ENCODE peak calls at places on chromosomes 6 and 20, in six cellular contexts. F, S, A, L, K and Y are unnamed samples.

GRCh38 chr6:51989789-51990188 is 97.6 kb downstream of the PKHD1 start:
- DNase-seq in L (no peak), S (no peak), K (no peak), F (no peak), A (no peak), Y (no peak)

GRCh38 chr6:6593876-6594275 is 5.4 kb downstream of the LY86 start:
- DNase-seq in A (no peak), S (no peak), F (no peak), L (no peak), K (no peak), Y (no peak)

GRCh38 chr20:47295921-47296426 is 60.5 kb downstream of the ZMYND8 start:
- DNase-seq in F (no peak), L (no peak), A (peak), S (no peak), K (no peak), Y (no peak)

GRCh38 chr20:63461364-63461763 is 11.1 kb downstream of the KCNQ2 start:
- DNase-seq in A (no peak), S (no peak), L (no peak), K (no peak), F (no peak), Y (no peak)

GRCh38 chr20:46983466-46983865 is 88.8 kb downstream of the EYA2 start:
- DNase-seq in L (no peak), F (no peak), A (no peak), S (no peak), K (no peak), Y (no peak)

GRCh38 chr6:1068068-1068467 is 243.8 kb upstream of the FOXQ1 start:
- DNase-seq in L (no peak), K (no peak), A (no peak), S (no peak), F (peak), Y (no peak)

GRCh38 chr6:133632206-133632605 is 256.7 kb upstream of the TCF21 start:
- DNase-seq in A (no peak), S (no peak), L (no peak), K (no peak), F (peak), Y (no peak)

GRCh38 chr6:110033101-110033500 is 55.0 kb downstream of the GPR6 start:
- DNase-seq in L (no peak), K (no peak), S (no peak), A (no peak), F (no peak), Y (no peak)

GRCh38 chr20:58554541-58554940 is 39.3 kb upstream of the APCDD1L start:
- DNase-seq in K (no peak), L (no peak), A (no peak), S (peak), F (no peak), Y (no peak)

GRCh38 chr20:23670361-23670760 is 18.5 kb downstream of the CST4 start:
- DNase-seq in F (no peak), S (no peak), L (no peak), A (no peak), K (no peak), Y (no peak)

GRCh38 chr6:26411751-26412150 is 9.7 kb downstream of the BTN3A1 start:
- DNase-seq in K (no peak), S (no peak), A (no peak), F (peak), L (no peak), Y (no peak)

GRCh38 chr6:131652472-131652871 is 15.4 kb downstream of the ENPP3 start:
- DNase-seq in F (peak), K (no peak), A (no peak), L (peak), S (no peak), Y (no peak)

GRCh38 chr6:3324262-3324942 is 65.7 kb downstream of the PSMG4 start:
- DNase-seq in K (no peak), S (no peak), A (no peak), F (peak), L (peak), Y (peak)

GRCh38 chr6:140462495-140463311 is 1088.3 kb upstream of the CITED2 start:
- DNase-seq in K (no peak), F (peak), S (no peak), L (peak), A (no peak), Y (no peak)

GRCh38 chr6:155402656-155403304 is 52.9 kb downstream of the NOX3 start:
- DNase-seq in S (no peak), K (no peak), A (no peak), L (no peak), F (no peak), Y (no peak)

GRCh38 chr6:43124481-43124880 is 46.6 kb upstream of the SRF start:
- DNase-seq in A (no peak), F (no peak), S (no peak), K (no peak), L (no peak), Y (no peak)

GRCh38 chr6:674956-675355 is 18.0 kb downstream of the EXOC2 start:
- DNase-seq in A (no peak), K (no peak), F (no peak), S (no peak), L (no peak), Y (no peak)

GRCh38 chr6:128319946-128320345 is 200.5 kb downstream of the PTPRK start:
- DNase-seq in L (no peak), A (no peak), F (no peak), S (no peak), K (no peak), Y (no peak)

GRCh38 chr20:10434832-10435812 is at the start of gene SLX4IP:
- DNase-seq in A (peak), K (peak), L (peak), F (peak), S (peak), Y (peak)

GRCh38 chr20:10432079-10432478 is 1.9 kb downstream of the MKKS start:
- DNase-seq in K (no peak), S (no peak), L (no peak), A (no peak), F (no peak), Y (no peak)

GRCh38 chr20:10434467-10434831 is 427 bp upstream of the MKKS start:
- DNase-seq in F (peak), A (peak), L (peak), K (peak), S (peak), Y (peak)

GRCh38 chr20:10433014-10433622 is 904 bp downstream of the MKKS start:
- DNase-seq in L (peak), S (no peak), K (no peak), A (no peak), F (peak), Y (no peak)

DNA sequence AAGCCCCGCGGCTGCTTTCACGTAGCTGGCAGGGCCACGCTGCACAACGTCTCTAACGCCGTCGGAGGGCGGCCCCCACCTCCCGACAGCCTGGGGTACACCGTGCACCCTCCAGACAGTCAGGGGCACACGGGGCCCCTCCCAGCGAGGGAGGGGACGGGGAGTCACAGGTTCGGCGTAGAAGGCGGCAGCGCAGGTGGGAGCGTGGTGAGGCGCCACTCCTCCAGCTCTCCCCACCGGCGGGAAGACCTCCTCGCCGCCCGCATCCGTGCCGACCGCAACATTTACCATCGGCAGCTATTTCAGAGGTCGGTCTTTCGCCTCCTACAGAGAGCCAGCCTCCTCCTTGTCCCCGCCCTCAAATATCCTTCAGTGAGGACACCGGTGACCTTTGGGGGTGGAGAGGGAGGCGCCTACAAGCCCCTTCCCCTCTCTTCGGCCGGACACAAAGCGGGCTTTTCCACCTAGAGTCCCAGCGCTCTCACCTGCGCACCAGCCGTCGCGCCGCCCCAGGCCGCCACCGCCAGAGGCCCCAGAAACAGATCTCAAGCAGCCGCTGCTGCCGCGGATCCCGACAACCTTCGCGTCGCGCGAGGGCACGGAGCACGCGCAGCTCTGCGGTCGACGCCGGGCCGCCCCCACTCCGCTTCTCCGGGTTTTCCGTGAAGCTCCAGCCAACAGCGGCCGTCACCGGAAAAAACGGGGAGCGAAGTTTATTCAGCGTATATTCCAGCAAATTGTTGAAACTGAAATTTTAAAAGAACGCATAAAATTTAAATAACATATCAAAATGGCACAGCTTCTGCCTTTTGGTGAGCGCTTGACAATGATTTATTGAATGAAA is at the start of gene MKKS:
- DNase-seq in K (peak), A (peak), L (peak), F (peak), S (peak), Y (peak)
- TF ChIP-seq POLR2A in K (peak), A (peak), L (no peak), F (no peak), S (no peak), Y (no peak)

GRCh38 chr6:2187826-2188225 is 57.6 kb downstream of the GMDS start:
- DNase-seq in L (no peak), F (no peak), K (no peak), S (no peak), A (no peak), Y (no peak)

GRCh38 chr6:2186516-2186915 is 58.9 kb downstream of the GMDS start:
- DNase-seq in K (no peak), A (no peak), L (no peak), S (no peak), F (no peak), Y (no peak)

GRCh38 chr6:2190661-2191389 is 54.6 kb downstream of the GMDS start:
- DNase-seq in F (no peak), L (no peak), A (no peak), S (no peak), K (no peak), Y (no peak)

GRCh38 chr6:2188397-2188796 is 57.0 kb downstream of the GMDS start:
- DNase-seq in S (no peak), K (no peak), L (no peak), F (no peak), A (no peak), Y (no peak)

DNA sequence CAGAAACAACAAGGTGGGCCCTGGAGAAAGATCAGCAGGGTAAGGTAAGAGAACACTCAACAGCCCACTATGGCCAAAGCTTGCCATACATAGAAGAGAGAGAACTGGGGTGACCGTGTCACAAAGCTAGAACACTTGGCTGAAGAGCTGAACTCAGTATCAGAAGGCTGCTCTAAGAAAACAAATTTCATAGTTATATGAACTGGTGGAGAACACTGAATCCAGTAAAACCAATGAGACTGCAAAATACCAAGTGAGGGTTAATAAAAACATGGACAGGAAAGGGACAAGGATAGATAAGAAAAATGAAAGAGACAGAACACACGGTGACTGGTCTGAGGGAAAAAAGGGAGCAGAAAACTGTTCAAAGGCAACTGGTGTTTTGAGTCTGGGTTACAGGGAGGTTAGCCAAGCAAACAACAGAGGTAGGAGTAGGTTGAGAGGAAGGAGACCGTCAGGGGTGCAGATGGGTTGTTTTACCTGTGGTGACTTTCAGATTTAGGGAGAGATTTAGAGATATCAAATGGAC is 56.5 kb downstream of the GMDS start:
- DNase-seq in A (no peak), S (no peak), K (no peak), L (peak), F (no peak), Y (no peak)
- TF ChIP-seq POLR2A in A (no peak), S (no peak), K (no peak), L (no peak), F (no peak), Y (no peak)

GRCh38 chr6:156777866-156778614 is 862 bp downstream of the ARID1B start:
- DNase-seq in L (peak), A (peak), F (peak), K (peak), S (peak), Y (peak)
- TF ChIP-seq POLR2A in L (peak), A (no peak), F (peak), K (peak), S (no peak), Y (no peak)

GRCh38 chr6:139381216-139381615 is 6.8 kb upstream of the CITED2 start:
- DNase-seq in L (no peak), F (peak), S (no peak), K (no peak), A (no peak), Y (no peak)

GRCh38 chr6:139378882-139379341 is 4.5 kb upstream of the CITED2 start:
- DNase-seq in F (peak), K (no peak), L (no peak), S (no peak), A (no peak), Y (peak)

GRCh38 chr6:139378226-139378625 is 3.8 kb upstream of the CITED2 start:
- DNase-seq in A (no peak), S (no peak), K (no peak), F (no peak), L (no peak), Y (no peak)

GRCh38 chr6:139380611-139381010 is 6.2 kb upstream of the CITED2 start:
- DNase-seq in A (no peak), F (no peak), K (no peak), L (no peak), S (no peak), Y (no peak)

GRCh38 chr6:139380168-139380567 is 5.7 kb upstream of the CITED2 start:
- DNase-seq in K (no peak), L (no peak), F (no peak), S (no peak), A (no peak), Y (no peak)
- TF ChIP-seq POLR2A in K (no peak), L (no peak), F (no peak), S (no peak), A (no peak), Y (no peak)

DNA sequence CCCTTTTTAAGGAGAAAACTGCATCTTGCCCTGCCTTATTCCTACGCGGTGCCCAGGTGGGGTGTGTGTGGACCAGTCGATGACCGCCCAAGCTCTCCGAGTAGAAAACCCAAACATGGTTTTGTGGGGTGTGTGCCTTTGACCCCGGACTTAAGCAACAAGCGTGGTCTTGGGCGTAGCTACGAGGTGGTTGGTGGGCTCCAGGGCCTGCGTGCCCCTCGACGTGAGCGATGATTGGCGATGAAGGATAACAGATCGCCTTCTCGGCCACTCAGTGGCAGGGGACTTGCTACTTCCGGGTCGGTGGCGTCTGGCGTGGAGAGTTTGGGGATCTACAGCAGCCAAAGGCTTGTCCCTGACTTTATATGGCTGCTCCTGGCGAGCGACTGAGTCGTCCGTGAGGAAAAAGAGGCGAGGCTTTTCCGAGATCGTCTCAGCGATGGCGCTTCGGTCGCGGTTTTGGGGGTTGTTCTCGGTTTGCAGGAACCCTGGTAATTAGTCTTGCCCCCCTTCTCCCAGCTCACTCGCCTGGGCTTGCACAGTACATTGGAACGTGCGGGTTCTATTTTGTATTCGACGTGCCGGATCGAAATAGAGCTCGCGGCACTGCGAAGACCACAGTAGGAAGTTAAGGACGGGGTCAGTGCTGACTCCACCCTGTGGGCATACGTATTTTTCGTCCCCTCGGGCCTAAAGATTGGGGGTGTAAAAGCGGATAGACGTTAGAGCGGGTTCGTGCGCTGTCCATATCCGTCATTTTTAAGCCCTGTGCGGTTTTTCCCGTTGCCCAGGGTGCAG is at the start of gene MRPL18:
- DNase-seq in K (peak), S (peak), F (peak), L (peak), A (peak), Y (peak)
- TF ChIP-seq POLR2A in K (peak), S (no peak), F (peak), L (peak), A (peak), Y (peak)

DNA sequence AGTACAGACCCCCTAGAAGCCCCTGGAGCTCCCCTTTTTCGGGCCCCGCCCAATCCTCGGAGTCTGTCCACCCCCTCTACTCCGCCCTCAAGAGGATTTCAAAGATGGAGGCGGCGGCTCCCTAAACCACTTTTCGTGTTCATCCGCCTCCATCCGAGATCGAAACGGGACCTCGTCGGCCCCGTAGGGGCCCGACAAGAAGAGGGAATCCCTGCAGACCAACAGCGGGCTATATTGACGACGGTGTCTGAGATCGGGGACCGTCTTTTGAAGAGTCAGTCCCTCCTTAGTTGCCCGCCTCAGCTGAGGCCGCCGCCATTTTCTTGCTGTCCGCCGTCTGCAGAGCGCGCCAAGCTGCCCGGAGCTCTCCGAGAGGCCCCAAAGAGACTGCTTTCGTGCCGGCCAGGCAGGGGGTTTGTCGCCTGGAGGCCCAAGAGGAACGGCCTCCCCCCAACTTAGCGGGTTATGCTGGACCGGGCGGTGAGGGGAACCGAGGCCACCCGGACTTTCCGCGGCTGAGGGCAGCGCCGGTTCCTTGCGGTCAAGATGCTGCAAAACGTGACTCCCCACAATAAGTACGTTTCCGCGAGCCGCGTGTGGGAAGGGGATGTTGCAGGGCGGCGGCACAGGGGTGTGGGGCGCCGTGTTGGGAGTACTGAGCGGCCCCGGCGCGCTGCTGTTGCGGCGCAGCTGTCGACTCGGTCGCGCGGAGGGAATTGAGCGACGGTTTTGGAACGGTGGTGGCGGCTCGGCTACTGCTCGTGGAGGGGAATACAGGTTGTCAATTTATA is 4.2 kb downstream of the BRD2 start:
- DNase-seq in A (peak), S (no peak), F (no peak), L (no peak), K (no peak), Y (peak)
- TF ChIP-seq POLR2A in A (no peak), S (no peak), F (peak), L (no peak), K (no peak), Y (peak)

GRCh38 chr20:59940129-59940955 is at the start of the genes FAM217B and PPP1R3D:
- DNase-seq in K (peak), A (peak), S (peak), L (peak), F (peak), Y (peak)
- TF ChIP-seq POLR2A in K (peak), A (peak), S (no peak), L (peak), F (peak), Y (peak)

DNA sequence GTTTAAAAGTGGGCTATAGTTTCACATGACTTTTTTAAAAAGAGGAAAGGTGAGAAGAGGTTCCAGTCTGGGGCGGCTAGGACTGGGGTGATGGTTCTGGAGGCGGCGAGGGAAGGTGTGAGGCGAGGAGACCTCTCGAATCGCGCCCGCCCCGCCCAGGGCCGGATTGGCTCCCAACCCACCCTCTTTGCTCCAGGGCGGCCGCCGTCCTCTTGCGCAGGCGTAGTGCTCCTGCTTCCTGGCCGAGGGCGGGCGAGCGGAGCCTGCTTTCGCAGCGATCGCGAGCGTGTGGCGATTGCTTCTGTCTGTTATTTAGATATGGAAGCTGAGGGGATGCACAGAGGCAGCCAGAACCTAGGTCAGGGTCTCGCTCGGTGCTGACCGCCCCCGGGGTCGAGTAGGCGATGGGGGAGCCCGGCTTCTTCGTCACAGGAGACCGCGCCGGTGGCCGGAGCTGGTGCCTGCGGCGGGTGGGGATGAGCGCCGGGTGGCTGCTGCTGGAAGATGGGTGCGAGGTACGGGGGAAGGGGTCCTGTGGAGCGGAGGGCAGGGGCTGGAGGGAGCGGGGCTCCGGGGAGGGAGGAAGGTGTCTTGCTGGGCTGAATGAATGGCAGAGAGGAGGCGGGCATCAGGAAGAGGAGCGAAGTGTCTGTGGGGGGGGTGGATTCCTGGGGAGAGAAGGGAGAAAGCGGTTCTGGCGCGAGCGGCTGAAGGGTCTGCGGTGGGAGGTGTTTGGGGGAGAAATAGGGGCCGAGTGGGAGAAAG is at the start of gene RNF8:
- DNase-seq in A (peak), L (peak), K (peak), S (peak), F (peak), Y (peak)
- TF ChIP-seq POLR2A in A (no peak), L (peak), K (peak), S (no peak), F (peak), Y (peak)